ENCODE peak calls at places on chromosomes 16 and 17, in five cellular contexts. K is Caco-2, L is Peyer's patch, Y is cardiac muscle cell, B is pancreas. Z is an unnamed sample. For H3K4me1, the result is how much of the 10 kb centered on the place peaks cover.

GRCh38 chr17:65630502-65630901 is 69.1 kb upstream of the AXIN2 start:
- DNase-seq in K (no peak), L (no peak), Y (no peak), B (no peak), Z (no peak)

GRCh38 chr17:4584125-4584834 is at the start of gene SMTNL2:
- DNase-seq in K (peak), L (no peak), Y (peak), B (no peak), Z (peak)

GRCh38 chr16:76910931-76911330 is 280.1 kb upstream of the MON1B start:
- DNase-seq in K (no peak), L (no peak), Y (peak), B (no peak), Z (no peak)

GRCh38 chr17:60528828-60529227 is 2.8 kb upstream of the APPBP2 start:
- DNase-seq in K (no peak), L (no peak), Y (no peak), B (no peak), Z (no peak)

GRCh38 chr17:74203439-74204240 is at the start of gene RPL38:
- DNase-seq in K (peak), L (peak), Y (peak), B (peak), Z (peak)

GRCh38 chr17:19867654-19868395 is at the start of gene ULK2:
- DNase-seq in K (peak), L (peak), Y (peak), B (peak), Z (peak)

GRCh38 chr17:80730739-80731138 is 186.1 kb downstream of the RPTOR start:
- DNase-seq in K (no peak), L (no peak), Y (no peak), B (no peak), Z (no peak)

GRCh38 chr17:14201087-14201486 is 35.6 kb downstream of the CDRT15 start:
- DNase-seq in K (no peak), L (no peak), Y (peak), B (no peak), Z (no peak)

GRCh38 chr17:62597920-62598319 is 29.6 kb upstream of the MRC2 start:
- DNase-seq in K (no peak), L (no peak), Y (peak), B (no peak), Z (no peak)

GRCh38 chr17:2158011-2158410 is 103.1 kb downstream of the HIC1 start:
- DNase-seq in K (no peak), L (no peak), Y (peak), B (no peak), Z (no peak)

GRCh38 chr17:44608732-44609435 is 47.4 kb upstream of the MEIOC start:
- DNase-seq in K (no peak), L (no peak), Y (no peak), B (no peak), Z (peak)

GRCh38 chr17:1390422-1391367 is 9.3 kb downstream of the YWHAE start:
- DNase-seq in K (no peak), L (no peak), Y (peak), B (no peak), Z (no peak)

GRCh38 chr17:72416054-72416691 is 295.4 kb downstream of the SOX9 start:
- DNase-seq in K (no peak), L (peak), Y (peak), B (no peak), Z (no peak)
- H3K4me1 ChIP-seq in K (half or more), L (under half), Y (under half), B (under half), Z (under half)

DNA sequence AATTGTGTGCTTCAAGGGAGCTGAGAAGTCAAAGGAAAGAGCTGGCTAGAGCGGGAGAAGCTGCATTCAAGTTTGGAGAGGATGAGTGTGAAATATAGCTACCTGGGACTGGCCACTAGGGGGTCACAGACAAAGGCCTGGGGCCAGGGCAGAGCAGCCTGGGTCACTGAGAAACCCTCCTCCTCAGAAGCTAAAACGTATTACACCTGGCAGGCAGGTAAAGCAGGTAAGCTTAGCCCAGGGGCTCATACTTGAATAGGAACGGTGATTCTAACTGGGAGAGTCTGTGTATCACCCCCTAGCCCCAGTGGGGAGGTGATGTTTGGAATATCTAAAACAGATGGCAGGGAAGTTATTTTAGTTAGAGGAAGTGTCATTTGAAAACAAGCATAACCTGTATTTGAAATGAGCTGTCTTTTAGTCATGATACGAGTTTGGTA is 6.8 kb downstream of the KRT37 start:
- DNase-seq in K (peak), L (no peak), Y (no peak), B (no peak), Z (no peak)
- TF ChIP-seq CTCF in K (peak), L (no peak), Y (peak), B (no peak), Z (no peak)

DNA sequence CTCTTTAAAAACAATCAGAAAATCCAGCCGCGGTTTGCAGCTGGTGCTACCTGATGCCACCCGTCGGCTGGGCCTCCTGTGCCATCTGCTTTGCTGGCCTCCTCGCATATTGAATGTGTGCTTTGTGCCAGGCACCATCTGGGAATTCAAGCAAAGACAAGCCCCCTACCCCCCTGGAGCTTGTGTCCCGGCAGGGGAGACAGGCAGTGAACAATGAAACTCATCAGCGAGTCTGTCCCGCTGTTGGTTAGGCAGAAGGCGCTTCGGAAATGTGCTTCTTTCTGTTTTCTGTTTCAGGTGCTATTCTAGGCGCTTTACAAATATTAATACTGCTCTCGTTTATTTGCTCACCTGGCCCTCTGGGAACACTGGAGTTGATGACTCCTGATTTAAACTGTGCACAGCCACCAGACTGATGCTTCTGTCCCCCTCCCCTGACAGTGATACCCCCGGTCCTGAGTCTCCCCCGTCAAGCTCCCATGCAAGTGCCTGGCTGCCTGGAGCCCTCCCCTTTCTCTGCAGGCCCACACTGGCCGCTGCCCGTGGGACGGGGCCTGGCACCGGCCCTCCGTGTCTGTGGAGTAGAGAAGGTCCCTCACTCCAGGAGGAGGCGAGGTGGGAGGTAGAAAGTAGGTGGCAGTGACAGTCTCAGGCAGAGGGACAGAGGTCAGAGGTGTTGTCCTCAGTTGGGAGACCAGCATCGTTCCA is 126.1 kb upstream of the PLCG2 start:
- DNase-seq in K (no peak), L (no peak), Y (no peak), B (no peak), Z (no peak)
- H3K4me3 ChIP-seq in K (no peak), L (peak), Y (no peak), B (no peak), Z (no peak)

DNA sequence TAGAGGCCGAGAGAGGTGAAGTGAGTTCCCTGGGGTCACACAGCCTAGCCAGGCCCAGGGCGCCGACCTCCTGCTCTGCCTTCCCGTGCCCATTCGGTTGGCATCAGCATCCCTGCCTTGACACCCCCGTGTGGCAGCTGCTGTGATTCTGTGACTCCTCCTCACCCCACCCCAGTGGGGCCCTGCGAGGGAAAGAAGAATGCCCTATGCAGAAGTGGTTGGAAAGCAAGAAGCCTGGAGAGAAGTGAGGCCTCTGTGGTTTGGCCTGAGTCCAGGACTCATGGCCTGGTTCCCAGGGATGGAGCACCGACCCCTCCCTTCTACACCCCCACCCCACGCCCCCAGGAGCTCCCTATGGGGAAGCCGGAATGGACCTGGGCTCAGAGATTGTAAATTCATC is 296.2 kb downstream of the SEC14L1 start:
- DNase-seq in K (no peak), L (no peak), Y (peak), B (no peak), Z (no peak)
- H3K4me1 ChIP-seq in K (under half), L (half or more), Y (half or more), B (under half), Z (half or more)

GRCh38 chr17:31068291-31068690 is 26.5 kb upstream of the NF1 start:
- DNase-seq in K (peak), L (no peak), Y (peak), B (no peak), Z (no peak)
- TF ChIP-seq CTCF in K (peak), L (peak), Y (peak), B (no peak), Z (peak)

GRCh38 chr16:84367750-84368320 is 503 bp upstream of the ATP2C2 start:
- DNase-seq in K (no peak), L (peak), Y (no peak), B (peak), Z (no peak)
- H3K4me3 ChIP-seq in K (peak), L (peak), Y (peak), B (peak), Z (peak)

Z was measured in kidney.